ENCODE peak calls at places on chromosomes 5 and 9, in nine cellular contexts. One of them, this sample, is unnamed.

GRCh38 chr5:128469924-128470323 is 68.1 kb downstream of the FBN2 start:
- DNase-seq in WERI-Rb-1: no peak
- DNase-seq in HT-29: no peak
- DNase-seq in iris pigment epithelial cell: peak; percentile 35
- DNase-seq in NCI-H1092 treated with DMSO at 0.1 percent for 48 hours: no peak
- DNase-seq in stomach: no peak
- DNase-seq in ACHN: no peak
- DNase-seq in endodermal cell: no peak
- DNase-seq in ELR: peak; percentile 46
- DNase-seq in this sample: no peak

GRCh38 chr5:87340716-87341115 is 72.0 kb downstream of the CCNH start:
- DNase-seq in WERI-Rb-1: no peak
- DNase-seq in HT-29: no peak
- DNase-seq in iris pigment epithelial cell: peak; percentile 29
- DNase-seq in NCI-H1092 treated with DMSO at 0.1 percent for 48 hours: no peak
- DNase-seq in stomach: no peak
- DNase-seq in ACHN: no peak
- DNase-seq in endodermal cell: no peak
- DNase-seq in ELR: no peak
- DNase-seq in this sample: no peak

GRCh38 chr9:95197692-95198271 is 119.7 kb downstream of the FANCC start:
- DNase-seq in WERI-Rb-1: no peak
- DNase-seq in HT-29: no peak
- DNase-seq in iris pigment epithelial cell: no peak
- DNase-seq in NCI-H1092 treated with DMSO at 0.1 percent for 48 hours: no peak
- DNase-seq in stomach: peak; percentile 53
- DNase-seq in ACHN: no peak
- DNase-seq in endodermal cell: no peak
- DNase-seq in ELR: no peak
- DNase-seq in this sample: no peak

GRCh38 chr5:149387982-149388381 is 8.9 kb upstream of the IL17B start:
- DNase-seq in WERI-Rb-1: no peak
- DNase-seq in HT-29: no peak
- DNase-seq in iris pigment epithelial cell: peak; percentile 86
- DNase-seq in NCI-H1092 treated with DMSO at 0.1 percent for 48 hours: no peak
- DNase-seq in stomach: no peak
- DNase-seq in ACHN: no peak
- DNase-seq in endodermal cell: no peak
- DNase-seq in ELR: peak; percentile 28
- DNase-seq in this sample: no peak

GRCh38 chr5:1110930-1111726 is 735 bp downstream of the SLC12A7 start:
- DNase-seq in WERI-Rb-1: peak; percentile 52
- DNase-seq in HT-29: peak; percentile 71
- DNase-seq in iris pigment epithelial cell: no peak
- DNase-seq in NCI-H1092 treated with DMSO at 0.1 percent for 48 hours: peak; percentile 15
- DNase-seq in stomach: no peak
- DNase-seq in ACHN: peak; percentile 17
- DNase-seq in endodermal cell: peak; percentile 76
- DNase-seq in ELR: no peak
- DNase-seq in this sample: peak; percentile 63

GRCh38 chr5:153712946-153713345 is 222.5 kb downstream of the GRIA1 start:
- DNase-seq in WERI-Rb-1: no peak
- DNase-seq in HT-29: no peak
- DNase-seq in iris pigment epithelial cell: no peak
- DNase-seq in NCI-H1092 treated with DMSO at 0.1 percent for 48 hours: no peak
- DNase-seq in stomach: no peak
- DNase-seq in ACHN: no peak
- DNase-seq in endodermal cell: no peak
- DNase-seq in ELR: no peak
- DNase-seq in this sample: no peak

GRCh38 chr9:81564632-81565031 is 124.7 kb downstream of the TLE1 start:
- DNase-seq in WERI-Rb-1: no peak
- DNase-seq in HT-29: no peak
- DNase-seq in iris pigment epithelial cell: no peak
- DNase-seq in NCI-H1092 treated with DMSO at 0.1 percent for 48 hours: no peak
- DNase-seq in stomach: no peak
- DNase-seq in ACHN: no peak
- DNase-seq in endodermal cell: no peak
- DNase-seq in ELR: no peak
- DNase-seq in this sample: no peak

GRCh38 chr9:136058801-136059302 is 36.2 kb downstream of the NACC2 start:
- DNase-seq in WERI-Rb-1: no peak
- DNase-seq in HT-29: no peak
- DNase-seq in iris pigment epithelial cell: no peak
- DNase-seq in NCI-H1092 treated with DMSO at 0.1 percent for 48 hours: no peak
- DNase-seq in stomach: no peak
- DNase-seq in ACHN: no peak
- DNase-seq in endodermal cell: no peak
- DNase-seq in ELR: no peak
- DNase-seq in this sample: no peak

GRCh38 chr5:155983954-155984353 is 343.0 kb upstream of the SGCD start:
- DNase-seq in WERI-Rb-1: no peak
- DNase-seq in HT-29: no peak
- DNase-seq in iris pigment epithelial cell: no peak
- DNase-seq in NCI-H1092 treated with DMSO at 0.1 percent for 48 hours: no peak
- DNase-seq in stomach: no peak
- DNase-seq in ACHN: no peak
- DNase-seq in endodermal cell: no peak
- DNase-seq in ELR: no peak
- DNase-seq in this sample: no peak

GRCh38 chr5:115028557-115028956 is 141.2 kb downstream of the TRIM36 start:
- DNase-seq in WERI-Rb-1: no peak
- DNase-seq in HT-29: no peak
- DNase-seq in iris pigment epithelial cell: no peak
- DNase-seq in NCI-H1092 treated with DMSO at 0.1 percent for 48 hours: no peak
- DNase-seq in stomach: no peak
- DNase-seq in ACHN: no peak
- DNase-seq in endodermal cell: peak; percentile 55
- DNase-seq in ELR: no peak
- DNase-seq in this sample: no peak

GRCh38 chr9:88905506-88905905 is 85.8 kb upstream of the S1PR3 start:
- DNase-seq in WERI-Rb-1: no peak
- DNase-seq in HT-29: no peak
- DNase-seq in iris pigment epithelial cell: peak; percentile 75
- DNase-seq in NCI-H1092 treated with DMSO at 0.1 percent for 48 hours: no peak
- DNase-seq in stomach: no peak
- DNase-seq in ACHN: no peak
- DNase-seq in endodermal cell: no peak
- DNase-seq in ELR: peak; percentile 14
- DNase-seq in this sample: no peak

GRCh38 chr5:95669540-95669939 is 13.3 kb downstream of the SPATA9 start:
- DNase-seq in WERI-Rb-1: peak; percentile 26
- DNase-seq in HT-29: no peak
- DNase-seq in iris pigment epithelial cell: peak; percentile 100
- DNase-seq in NCI-H1092 treated with DMSO at 0.1 percent for 48 hours: no peak
- DNase-seq in stomach: peak; percentile 26
- DNase-seq in ACHN: no peak
- DNase-seq in endodermal cell: peak; percentile 85
- DNase-seq in ELR: peak; percentile 74
- DNase-seq in this sample: peak; percentile 53

GRCh38 chr5:27377626-27378025 is 339.2 kb upstream of the CDH9 start:
- DNase-seq in WERI-Rb-1: no peak
- DNase-seq in HT-29: no peak
- DNase-seq in iris pigment epithelial cell: peak; percentile 7
- DNase-seq in NCI-H1092 treated with DMSO at 0.1 percent for 48 hours: no peak
- DNase-seq in stomach: no peak
- DNase-seq in ACHN: no peak
- DNase-seq in endodermal cell: no peak
- DNase-seq in ELR: no peak
- DNase-seq in this sample: peak; percentile 5

GRCh38 chr5:157383151-157383810 is 76.7 kb upstream of the NIPAL4 start:
- DNase-seq in WERI-Rb-1: no peak
- DNase-seq in HT-29: no peak
- DNase-seq in iris pigment epithelial cell: peak; percentile 20
- DNase-seq in NCI-H1092 treated with DMSO at 0.1 percent for 48 hours: no peak
- DNase-seq in stomach: no peak
- DNase-seq in ACHN: no peak
- DNase-seq in endodermal cell: peak; percentile 17
- DNase-seq in ELR: no peak
- DNase-seq in this sample: no peak

GRCh38 chr5:148401604-148402003 is 17.8 kb downstream of the FBXO38 start:
- DNase-seq in WERI-Rb-1: no peak
- DNase-seq in HT-29: no peak
- DNase-seq in iris pigment epithelial cell: peak; percentile 50
- DNase-seq in NCI-H1092 treated with DMSO at 0.1 percent for 48 hours: no peak
- DNase-seq in stomach: no peak
- DNase-seq in ACHN: no peak
- DNase-seq in endodermal cell: no peak
- DNase-seq in ELR: peak; percentile 40
- DNase-seq in this sample: no peak

GRCh38 chr9:136808075-136808780 is 480 bp downstream of the RABL6 start:
- DNase-seq in WERI-Rb-1: no peak
- DNase-seq in HT-29: peak; percentile 23
- DNase-seq in iris pigment epithelial cell: peak; percentile 25
- DNase-seq in NCI-H1092 treated with DMSO at 0.1 percent for 48 hours: peak; percentile 16
- DNase-seq in stomach: peak; percentile 34
- DNase-seq in ACHN: peak; percentile 24
- DNase-seq in endodermal cell: no peak
- DNase-seq in ELR: peak; percentile 37
- DNase-seq in this sample: no peak

GRCh38 chr5:65769539-65769938 is 47.5 kb downstream of the NLN start:
- DNase-seq in WERI-Rb-1: no peak
- DNase-seq in HT-29: no peak
- DNase-seq in iris pigment epithelial cell: peak; percentile 92
- DNase-seq in NCI-H1092 treated with DMSO at 0.1 percent for 48 hours: peak; percentile 2
- DNase-seq in stomach: no peak
- DNase-seq in ACHN: peak; percentile 70
- DNase-seq in endodermal cell: no peak
- DNase-seq in ELR: peak; percentile 93
- DNase-seq in this sample: no peak

GRCh38 chr5:60386398-60386797 is 313.6 kb downstream of the DEPDC1B start:
- DNase-seq in WERI-Rb-1: no peak
- DNase-seq in HT-29: no peak
- DNase-seq in iris pigment epithelial cell: no peak
- DNase-seq in NCI-H1092 treated with DMSO at 0.1 percent for 48 hours: no peak
- DNase-seq in stomach: no peak
- DNase-seq in ACHN: no peak
- DNase-seq in endodermal cell: no peak
- DNase-seq in ELR: no peak
- DNase-seq in this sample: no peak

GRCh38 chr5:139417214-139417613 is 13.3 kb upstream of the SPATA24 start:
- DNase-seq in WERI-Rb-1: no peak
- DNase-seq in HT-29: no peak
- DNase-seq in iris pigment epithelial cell: no peak
- DNase-seq in NCI-H1092 treated with DMSO at 0.1 percent for 48 hours: no peak
- DNase-seq in stomach: no peak
- DNase-seq in ACHN: no peak
- DNase-seq in endodermal cell: no peak
- DNase-seq in ELR: peak; percentile 34
- DNase-seq in this sample: no peak

GRCh38 chr9:75640250-75640649 is 250.2 kb upstream of the PCSK5 start:
- DNase-seq in WERI-Rb-1: no peak
- DNase-seq in HT-29: no peak
- DNase-seq in iris pigment epithelial cell: no peak
- DNase-seq in NCI-H1092 treated with DMSO at 0.1 percent for 48 hours: no peak
- DNase-seq in stomach: no peak
- DNase-seq in ACHN: no peak
- DNase-seq in endodermal cell: no peak
- DNase-seq in ELR: no peak
- DNase-seq in this sample: no peak

GRCh38 chr5:1183424-1184162 is 17.8 kb upstream of the SLC6A19 start:
- DNase-seq in WERI-Rb-1: no peak
- DNase-seq in HT-29: no peak
- DNase-seq in iris pigment epithelial cell: no peak
- DNase-seq in NCI-H1092 treated with DMSO at 0.1 percent for 48 hours: no peak
- DNase-seq in stomach: no peak
- DNase-seq in ACHN: no peak
- DNase-seq in endodermal cell: no peak
- DNase-seq in ELR: no peak
- DNase-seq in this sample: no peak

GRCh38 chr9:28841795-28842194 is 1268.5 kb upstream of the C9orf72 start:
- DNase-seq in WERI-Rb-1: no peak
- DNase-seq in HT-29: no peak
- DNase-seq in iris pigment epithelial cell: no peak
- DNase-seq in NCI-H1092 treated with DMSO at 0.1 percent for 48 hours: no peak
- DNase-seq in stomach: no peak
- DNase-seq in ACHN: no peak
- DNase-seq in endodermal cell: no peak
- DNase-seq in ELR: no peak
- DNase-seq in this sample: no peak

GRCh38 chr5:135322744-135323143 is 76.3 kb downstream of the MACROH2A1 start:
- DNase-seq in WERI-Rb-1: no peak
- DNase-seq in HT-29: no peak
- DNase-seq in iris pigment epithelial cell: no peak
- DNase-seq in NCI-H1092 treated with DMSO at 0.1 percent for 48 hours: no peak
- DNase-seq in stomach: no peak
- DNase-seq in ACHN: no peak
- DNase-seq in endodermal cell: no peak
- DNase-seq in ELR: no peak
- DNase-seq in this sample: no peak

GRCh38 chr9:123359106-123359505 is 3.1 kb downstream of the CRB2 start:
- DNase-seq in WERI-Rb-1: no peak
- DNase-seq in HT-29: no peak
- DNase-seq in iris pigment epithelial cell: no peak
- DNase-seq in NCI-H1092 treated with DMSO at 0.1 percent for 48 hours: no peak
- DNase-seq in stomach: no peak
- DNase-seq in ACHN: no peak
- DNase-seq in endodermal cell: no peak
- DNase-seq in ELR: no peak
- DNase-seq in this sample: no peak

GRCh38 chr9:133842721-133843227 is 104.6 kb upstream of the SARDH start:
- DNase-seq in WERI-Rb-1: no peak
- DNase-seq in HT-29: no peak
- DNase-seq in iris pigment epithelial cell: no peak
- DNase-seq in NCI-H1092 treated with DMSO at 0.1 percent for 48 hours: peak; percentile 89
- DNase-seq in stomach: no peak
- DNase-seq in ACHN: no peak
- DNase-seq in endodermal cell: no peak
- DNase-seq in ELR: no peak
- DNase-seq in this sample: no peak

GRCh38 chr5:88785396-88786216 is 97.4 kb downstream of the MEF2C start:
- DNase-seq in WERI-Rb-1: no peak
- DNase-seq in HT-29: peak; percentile 84
- DNase-seq in iris pigment epithelial cell: peak; percentile 89
- DNase-seq in NCI-H1092 treated with DMSO at 0.1 percent for 48 hours: no peak
- DNase-seq in stomach: no peak
- DNase-seq in ACHN: peak; percentile 93
- DNase-seq in endodermal cell: no peak
- DNase-seq in ELR: peak; percentile 95
- DNase-seq in this sample: peak; percentile 79

GRCh38 chr9:34716711-34717110 is 6.8 kb upstream of the CCL21 start:
- DNase-seq in WERI-Rb-1: peak; percentile 61
- DNase-seq in HT-29: no peak
- DNase-seq in iris pigment epithelial cell: no peak
- DNase-seq in NCI-H1092 treated with DMSO at 0.1 percent for 48 hours: no peak
- DNase-seq in stomach: no peak
- DNase-seq in ACHN: no peak
- DNase-seq in endodermal cell: peak; percentile 32
- DNase-seq in ELR: no peak
- DNase-seq in this sample: no peak

GRCh38 chr9:95726756-95727155 is 148.7 kb upstream of the ERCC6L2 start:
- DNase-seq in WERI-Rb-1: no peak
- DNase-seq in HT-29: peak; percentile 62
- DNase-seq in iris pigment epithelial cell: peak; percentile 48
- DNase-seq in NCI-H1092 treated with DMSO at 0.1 percent for 48 hours: peak; percentile 67
- DNase-seq in stomach: no peak
- DNase-seq in ACHN: peak; percentile 59
- DNase-seq in endodermal cell: no peak
- DNase-seq in ELR: peak; percentile 67
- DNase-seq in this sample: peak; percentile 63

GRCh38 chr5:59845733-59846132 is 47.8 kb downstream of the PDE4D start:
- DNase-seq in WERI-Rb-1: no peak
- DNase-seq in HT-29: no peak
- DNase-seq in iris pigment epithelial cell: peak; percentile 91
- DNase-seq in NCI-H1092 treated with DMSO at 0.1 percent for 48 hours: no peak
- DNase-seq in stomach: no peak
- DNase-seq in ACHN: no peak
- DNase-seq in endodermal cell: no peak
- DNase-seq in ELR: peak; percentile 65
- DNase-seq in this sample: peak; percentile 22

GRCh38 chr5:112681481-112681908 is 56.2 kb upstream of the APC start:
- DNase-seq in WERI-Rb-1: no peak
- DNase-seq in HT-29: no peak
- DNase-seq in iris pigment epithelial cell: no peak
- DNase-seq in NCI-H1092 treated with DMSO at 0.1 percent for 48 hours: no peak
- DNase-seq in stomach: no peak
- DNase-seq in ACHN: no peak
- DNase-seq in endodermal cell: no peak
- DNase-seq in ELR: no peak
- DNase-seq in this sample: no peak